ENCODE peak calls at places on chromosome 11, in eight cellular contexts. E is tibial artery; O is CD8-positive, alpha-beta T cell; J is T-cell; K is NCI-H187; B is Right ventricle myocardium inferior; A is NCI-H1417; U is Peyer's patch. L is an unnamed sample.

GRCh38 chr11:76291576-76292526 is 85.5 kb upstream of the WNT11 start:
- DNase-seq in E (no peak), O (no peak), J (no peak), K (no peak), B (no peak), A (peak), U (no peak), L (no peak)

GRCh38 chr11:78202733-78203167 is 14.0 kb downstream of the USP35 start:
- DNase-seq in E (no peak), O (peak), J (peak), K (no peak), B (no peak), A (no peak), U (peak), L (peak)

GRCh38 chr11:92886243-92886905 is 83.1 kb upstream of the MTNR1B start:
- DNase-seq in E (no peak), O (no peak), J (no peak), K (peak), B (no peak), A (peak), U (no peak), L (no peak)

GRCh38 chr11:1670928-1671371 is 26.0 kb upstream of the KRTAP5-6 start:
- DNase-seq in E (peak), O (no peak), J (no peak), K (no peak), B (peak), A (no peak), U (no peak), L (no peak)

GRCh38 chr11:13333456-13333957 is 55.9 kb downstream of the BMAL1 start:
- DNase-seq in E (no peak), O (no peak), J (no peak), K (no peak), B (no peak), A (no peak), U (no peak), L (no peak)

GRCh38 chr11:131118247-131118646 is 202.0 kb upstream of the SNX19 start:
- DNase-seq in E (no peak), O (no peak), J (no peak), K (no peak), B (no peak), A (no peak), U (no peak), L (no peak)

GRCh38 chr11:67484847-67485311 is 2.1 kb downstream of the AIP start:
- DNase-seq in E (no peak), O (peak), J (peak), K (no peak), B (no peak), A (no peak), U (peak), L (peak)

GRCh38 chr11:122850076-122850631 is 11.9 kb downstream of the CRTAM start:
- DNase-seq in E (no peak), O (peak), J (peak), K (no peak), B (no peak), A (no peak), U (no peak), L (no peak)

GRCh38 chr11:37952035-37952434 is 1354.0 kb upstream of the RAG2 start:
- DNase-seq in E (no peak), O (no peak), J (no peak), K (no peak), B (no peak), A (no peak), U (no peak), L (no peak)

GRCh38 chr11:72787262-72788104 is 6.4 kb downstream of the STARD10 start:
- DNase-seq in E (no peak), O (no peak), J (no peak), K (peak), B (no peak), A (peak), U (peak), L (no peak)

GRCh38 chr11:103484545-103484944 is 375.3 kb downstream of the DYNC2H1 start:
- DNase-seq in E (no peak), O (no peak), J (no peak), K (no peak), B (no peak), A (no peak), U (no peak), L (no peak)

GRCh38 chr11:17561466-17562001 is 14.5 kb downstream of the OTOG start:
- DNase-seq in E (no peak), O (no peak), J (no peak), K (no peak), B (no peak), A (no peak), U (peak), L (no peak)

GRCh38 chr11:130131957-130132850 is 27.4 kb upstream of the ST14 start:
- DNase-seq in E (no peak), O (peak), J (peak), K (peak), B (no peak), A (peak), U (no peak), L (peak)

GRCh38 chr11:3837793-3838192 is 3.0 kb downstream of the RHOG start:
- DNase-seq in E (peak), O (no peak), J (no peak), K (no peak), B (peak), A (no peak), U (peak), L (no peak)

GRCh38 chr11:83051760-83052671 is 19.7 kb downstream of the RAB30 start:
- DNase-seq in E (peak), O (no peak), J (no peak), K (no peak), B (no peak), A (peak), U (no peak), L (no peak)

GRCh38 chr11:82682003-82682751 is 51.5 kb downstream of the FAM181B start:
- DNase-seq in E (no peak), O (no peak), J (no peak), K (no peak), B (no peak), A (peak), U (no peak), L (no peak)

GRCh38 chr11:1225386-1226225 is 2.7 kb downstream of the MUC5B start:
- DNase-seq in E (no peak), O (no peak), J (no peak), K (no peak), B (peak), A (no peak), U (no peak), L (peak)

L was measured in T-helper 1 cell.